ENCODE peak calls at places on chromosomes 7 and 10, in seven cellular contexts. G, P, R, U, B, K and H are unnamed samples.

GRCh38 chr7:55432937-55433784 is 68.0 kb downstream of the LANCL2 start:
- DNase-seq in K (no peak), B (no peak), G (no peak), R (no peak), U (peak), P (peak), H (no peak)

GRCh38 chr7:128941323-128941890 is 3.7 kb downstream of the IRF5 start:
- DNase-seq in G (no peak), P (no peak), U (no peak), B (no peak), R (no peak), K (no peak), H (no peak)

GRCh38 chr10:48604408-48605263 is at the start of gene ARHGAP22:
- DNase-seq in R (no peak), P (peak), U (peak), G (peak), K (no peak), B (peak), H (peak)

GRCh38 chr10:35608317-35608672 is 3.2 kb downstream of the GJD4 start:
- DNase-seq in B (no peak), P (no peak), R (no peak), K (no peak), U (no peak), G (no peak), H (no peak)

GRCh38 chr7:36967387-36967786 is 243.1 kb upstream of the AOAH start:
- DNase-seq in U (peak), R (no peak), P (peak), K (peak), G (no peak), B (no peak), H (peak)

GRCh38 chr7:92228100-92228499 is 17.6 kb downstream of the KRIT1 start:
- DNase-seq in U (no peak), G (no peak), R (no peak), P (no peak), K (no peak), B (no peak), H (no peak)

GRCh38 chr10:14751576-14752330 is 22.9 kb downstream of the FAM107B start:
- DNase-seq in R (no peak), B (peak), P (peak), G (no peak), K (no peak), U (peak), H (no peak)

GRCh38 chr10:133135116-133135465 is 24.9 kb upstream of the KNDC1 start:
- DNase-seq in R (no peak), U (no peak), G (peak), P (no peak), K (no peak), B (no peak), H (peak)

GRCh38 chr10:18151491-18151890 is 11.3 kb downstream of the CACNB2 start:
- DNase-seq in B (no peak), U (no peak), R (no peak), G (no peak), P (no peak), K (no peak), H (no peak)

GRCh38 chr7:43878867-43879266 is 9.6 kb upstream of the MRPS24 start:
- DNase-seq in B (no peak), U (no peak), G (no peak), R (no peak), K (no peak), P (peak), H (peak)

GRCh38 chr7:1844336-1844955 is 174.4 kb downstream of the ELFN1 start:
- DNase-seq in P (no peak), U (no peak), G (peak), R (peak), B (peak), K (no peak), H (peak)

GRCh38 chr7:135355377-135356048 is 121.9 kb downstream of the STRA8 start:
- DNase-seq in G (no peak), P (no peak), K (no peak), B (no peak), R (no peak), U (no peak), H (no peak)

GRCh38 chr10:90470971-90471370 is 386.9 kb downstream of the HTR7 start:
- DNase-seq in K (no peak), B (no peak), R (no peak), G (no peak), P (peak), U (no peak), H (no peak)

GRCh38 chr7:113891828-113892227 is 27.0 kb downstream of the PPP1R3A start:
- DNase-seq in B (no peak), G (no peak), R (no peak), K (no peak), P (peak), U (peak), H (no peak)

DNA sequence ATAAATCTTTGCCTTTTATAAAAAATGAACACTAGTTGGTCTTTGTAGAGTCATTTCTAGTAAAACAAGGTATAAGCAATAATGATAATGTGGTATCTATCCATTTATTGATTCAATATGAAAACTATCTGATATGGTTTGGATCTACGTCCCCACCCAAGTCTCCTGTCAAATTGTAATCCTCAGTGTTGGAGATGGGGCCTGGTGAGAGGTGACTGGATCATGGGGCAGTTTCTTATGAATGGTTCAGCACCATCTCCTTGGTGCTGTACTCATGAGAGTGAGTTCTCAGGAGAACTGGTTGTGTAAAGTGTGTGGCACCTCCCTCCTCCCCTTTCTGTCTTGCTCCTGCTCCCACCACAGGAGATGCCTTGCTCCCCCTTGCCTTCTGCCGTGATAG is 288.8 kb downstream of the CACNA2D1 start:
- DNase-seq in U (no peak), P (no peak), G (no peak), R (no peak), B (no peak), K (no peak), H (no peak)
- H3K4me3 ChIP-seq in U (no peak), P (no peak), G (no peak), R (no peak), B (no peak), K (no peak), H (no peak)

GRCh38 chr7:27140108-27140842 is 3.2 kb downstream of the HOXA5 start:
- DNase-seq in B (no peak), P (no peak), U (no peak), K (no peak), G (no peak), R (no peak), H (no peak)

GRCh38 chr7:27139335-27140107 is 4.0 kb downstream of the HOXA5 start:
- DNase-seq in G (no peak), U (no peak), K (no peak), P (no peak), R (no peak), B (no peak), H (peak)

GRCh38 chr7:27141138-27141537 is 2.3 kb downstream of the HOXA5 start:
- DNase-seq in B (no peak), R (no peak), K (no peak), U (no peak), P (no peak), G (no peak), H (no peak)

GRCh38 chr7:27137603-27138410 is 5.7 kb downstream of the HOXA5 start:
- DNase-seq in G (no peak), P (no peak), B (no peak), R (no peak), K (no peak), U (no peak), H (no peak)

GRCh38 chr7:27138987-27139334 is 4.5 kb downstream of the HOXA5 start:
- DNase-seq in R (no peak), U (no peak), G (no peak), K (no peak), B (no peak), P (no peak), H (no peak)
- H3K4me3 ChIP-seq in R (no peak), U (no peak), G (peak), K (no peak), B (peak), P (no peak), H (no peak)

DNA sequence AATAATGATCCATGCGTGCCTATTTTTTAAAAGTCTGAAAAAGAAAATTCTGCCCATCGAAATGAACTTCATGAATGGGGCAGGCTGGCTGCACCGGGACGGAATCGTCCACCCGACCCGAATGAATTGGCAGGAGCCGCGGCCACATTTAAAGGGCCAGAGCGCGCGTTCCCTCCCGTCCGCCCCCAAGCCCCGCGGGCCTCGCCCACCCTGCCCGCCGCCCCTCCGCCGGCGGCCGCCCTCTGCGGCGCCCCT is 318 bp upstream of the GATA3 start:
- DNase-seq in G (no peak), U (no peak), R (no peak), P (peak), B (no peak), K (no peak), H (no peak)
- H3K4me3 ChIP-seq in G (peak), U (peak), R (peak), P (peak), B (peak), K (no peak), H (peak)

DNA sequence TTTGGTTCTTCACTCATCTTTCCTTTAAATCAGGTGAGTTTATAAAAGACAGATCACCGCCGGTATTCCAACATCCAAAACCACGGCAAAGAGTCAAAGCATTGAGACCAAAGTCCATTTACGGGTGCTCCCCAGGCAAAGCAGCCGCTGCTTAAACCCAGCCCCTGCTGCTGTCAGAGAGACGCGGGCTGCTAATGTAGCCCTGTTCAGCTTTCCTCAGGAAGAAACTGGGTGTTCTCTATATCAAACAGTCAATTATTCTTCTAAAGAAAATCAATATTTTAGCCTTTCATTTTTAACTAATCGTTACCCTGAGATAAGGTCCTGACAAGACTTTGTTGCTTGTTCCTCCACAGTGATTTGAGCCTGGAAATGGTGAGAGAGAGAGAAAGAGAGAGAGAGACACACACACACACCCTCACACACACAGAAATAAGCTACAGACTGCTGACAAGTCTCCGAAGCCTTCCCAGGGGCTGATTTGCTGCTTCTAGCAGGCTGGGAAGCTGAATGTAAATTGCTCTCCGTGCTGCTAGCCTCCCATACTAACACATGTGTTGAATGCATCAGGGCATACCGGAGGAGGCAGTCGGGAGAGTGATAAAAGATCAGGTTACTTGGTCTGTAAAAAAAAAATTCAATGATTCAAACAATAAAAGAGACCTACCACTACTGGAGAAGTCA is 183.0 kb upstream of the ANK3 start:
- DNase-seq in R (no peak), P (peak), G (no peak), B (no peak), K (peak), U (peak), H (peak)
- H3K4me3 ChIP-seq in R (no peak), P (peak), G (peak), B (peak), K (no peak), U (peak), H (peak)